ENCODE peak calls at places on chromosome 5, in six cellular contexts. S is PC-9, M is HCT116, J is neural progenitor cell, G is hepatocyte, L is GM12878. X is an unnamed sample.

GRCh38 chr5:54942064-54942778 is 43.2 kb downstream of the ESM1 start:
- DNase-seq in S (no peak), M (no peak), J (no peak), G (no peak), L (no peak), X (no peak)

GRCh38 chr5:123875444-123876264 is 363.7 kb downstream of the CSNK1G3 start:
- DNase-seq in S (no peak), M (no peak), J (peak; percentile 86), G (peak; percentile 60), L (no peak), X (no peak)

GRCh38 chr5:73451218-73452130 is 2.9 kb upstream of the FOXD1 start:
- DNase-seq in S (peak; percentile 73), M (no peak), J (peak; percentile 82), G (peak; percentile 84), L (no peak), X (no peak)

GRCh38 chr5:52771343-52772039 is 16.2 kb upstream of the ITGA1 start:
- DNase-seq in S (no peak), M (no peak), J (no peak), G (no peak), L (no peak), X (no peak)

GRCh38 chr5:113487779-113488644 is at the start of gene MCC:
- DNase-seq in S (peak; percentile 82), M (peak; percentile 73), J (peak; percentile 93), G (peak; percentile 90), L (no peak), X (peak; percentile 3)

GRCh38 chr5:90529939-90530677 is 724 bp upstream of the LYSMD3 start:
- DNase-seq in S (peak; percentile 59), M (peak; percentile 58), J (peak; percentile 85), G (peak; percentile 83), L (peak; percentile 51), X (peak; percentile 50)

GRCh38 chr5:169467382-169467781 is 116.2 kb upstream of the SPDL1 start:
- DNase-seq in S (no peak), M (no peak), J (no peak), G (no peak), L (no peak), X (no peak)

GRCh38 chr5:14061106-14061505 is 82.0 kb upstream of the TRIO start:
- DNase-seq in S (no peak), M (no peak), J (no peak), G (no peak), L (no peak), X (no peak)

GRCh38 chr5:99438619-99439018 is 509.8 kb upstream of the CHD1 start:
- DNase-seq in S (no peak), M (no peak), J (no peak), G (peak; percentile 11), L (no peak), X (no peak)

GRCh38 chr5:54832846-54833245 is 152.5 kb downstream of the ESM1 start:
- DNase-seq in S (no peak), M (no peak), J (no peak), G (no peak), L (no peak), X (no peak)

GRCh38 chr5:3127423-3127911 is 376.0 kb upstream of the IRX2 start:
- DNase-seq in S (no peak), M (no peak), J (no peak), G (no peak), L (no peak), X (no peak)

GRCh38 chr5:133944263-133945230 is 23.9 kb downstream of the C5orf15 start:
- DNase-seq in S (peak; percentile 41), M (peak; percentile 46), J (peak; percentile 81), G (peak; percentile 84), L (no peak), X (no peak)

GRCh38 chr5:76256116-76256889 is 146.8 kb upstream of the IQGAP2 start:
- DNase-seq in S (peak; percentile 33), M (peak; percentile 52), J (peak; percentile 85), G (peak; percentile 86), L (no peak), X (peak; percentile 70)

GRCh38 chr5:133407277-133407632 is 205.1 kb downstream of the FSTL4 start:
- DNase-seq in S (no peak), M (no peak), J (no peak), G (no peak), L (no peak), X (no peak)

GRCh38 chr5:79684782-79685181 is 4.9 kb upstream of the CMYA5 start:
- DNase-seq in S (no peak), M (no peak), J (no peak), G (no peak), L (no peak), X (no peak)

GRCh38 chr5:73454379-73455036 is 5.9 kb upstream of the FOXD1 start:
- DNase-seq in S (peak; percentile 69), M (peak; percentile 86), J (peak; percentile 84), G (peak; percentile 86), L (no peak), X (no peak)

GRCh38 chr5:154058055-154059038 is 19.6 kb downstream of the MFAP3 start:
- DNase-seq in S (peak; percentile 77), M (peak; percentile 52), J (no peak), G (no peak), L (peak; percentile 63), X (no peak)

GRCh38 chr5:2566280-2566679 is 185.2 kb downstream of the IRX2 start:
- DNase-seq in S (no peak), M (no peak), J (no peak), G (no peak), L (no peak), X (no peak)

GRCh38 chr5:11791777-11792176 is 112.5 kb downstream of the CTNND2 start:
- DNase-seq in S (no peak), M (no peak), J (no peak), G (no peak), L (no peak), X (no peak)

GRCh38 chr5:636951-637350 is 24.8 kb downstream of the CEP72 start:
- DNase-seq in S (no peak), M (no peak), J (no peak), G (no peak), L (no peak), X (no peak)

GRCh38 chr5:180802325-180803180 is at the start of gene MGAT1:
- DNase-seq in S (peak; percentile 77), M (no peak), J (peak; percentile 92), G (peak; percentile 93), L (no peak), X (no peak)

GRCh38 chr5:63128018-63128417 is 549.4 kb downstream of the LRRC70 start:
- DNase-seq in S (no peak), M (no peak), J (no peak), G (no peak), L (no peak), X (no peak)

GRCh38 chr5:61332369-61332745 is 299 bp downstream of the ZSWIM6 start:
- DNase-seq in S (no peak), M (no peak), J (peak; percentile 79), G (peak; percentile 62), L (no peak), X (no peak)

GRCh38 chr5:67166460-67166871 is 30.1 kb downstream of the CD180 start:
- DNase-seq in S (no peak), M (peak; percentile 7), J (no peak), G (no peak), L (no peak), X (no peak)

GRCh38 chr5:5602554-5602953 is 180.1 kb downstream of the ICE1 start:
- DNase-seq in S (no peak), M (no peak), J (no peak), G (no peak), L (no peak), X (no peak)

GRCh38 chr5:5593391-5593790 is 170.9 kb downstream of the ICE1 start:
- DNase-seq in S (no peak), M (no peak), J (no peak), G (no peak), L (no peak), X (no peak)

GRCh38 chr5:5598547-5599113 is 176.2 kb downstream of the ICE1 start:
- DNase-seq in S (no peak), M (peak; percentile 82), J (no peak), G (no peak), L (no peak), X (no peak)
- TF ChIP-seq EZH2 in S (no peak), M (no peak), J (no peak), G (no peak), L (no peak), X (no peak)

DNA sequence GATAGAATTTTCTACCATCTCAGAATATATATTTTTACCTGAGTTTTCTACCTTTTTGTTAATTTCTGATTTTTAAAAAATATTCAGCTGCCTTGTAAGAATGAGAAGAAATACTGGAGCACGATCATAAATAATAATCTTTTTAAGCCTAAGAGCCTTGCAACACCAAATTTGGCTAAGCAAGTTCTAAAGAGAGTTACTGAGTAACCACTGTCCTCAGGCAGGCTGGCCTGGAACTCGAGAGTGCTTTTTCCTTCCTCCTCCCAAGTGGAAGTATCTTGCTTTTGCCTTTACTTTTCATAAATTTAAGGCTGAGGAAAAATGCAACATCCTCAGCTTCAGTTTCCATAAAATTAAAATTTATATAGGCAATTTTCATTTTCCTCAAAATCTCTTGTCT is 21.0 kb downstream of the GLRX start:
- DNase-seq in S (no peak), M (no peak), J (no peak), G (no peak), L (no peak), X (no peak)
- H3K27ac ChIP-seq in S (no peak overlapping the region), M (no peak overlapping the region), J (no peak overlapping the region), G (peak overlapping the region; percentile 92), L (no peak overlapping the region), X (peak overlapping the region; percentile 25)

GRCh38 chr5:28862860-28863196 is 1824.4 kb upstream of the CDH9 start:
- DNase-seq in S (no peak), M (no peak), J (no peak), G (no peak), L (no peak), X (no peak)
- TF ChIP-seq EZH2 in S (no peak), M (no peak), J (no peak), G (no peak), L (no peak), X (no peak)

GRCh38 chr5:149792540-149792939 is 62.4 kb downstream of the PPARGC1B start:
- DNase-seq in S (no peak), M (no peak), J (no peak), G (no peak), L (no peak), X (no peak)
- H3K27ac ChIP-seq in S (no peak overlapping the region), M (no peak overlapping the region), J (no peak overlapping the region), G (no peak overlapping the region), L (peak overlapping the region; percentile 56), X (no peak overlapping the region)